ENCODE peak calls at places on chromosomes 3 and 15, in nine cellular contexts. Z is T-helper 2 cell, M is Daoy, P is lower lobe of right lung, Y is NCI-H2107, A is AG08396, F is amygdala, D is kidney, I is AG04450. V is an unnamed sample.

GRCh38 chr3:135908225-135908624 is 57.3 kb upstream of the PPP2R3A start:
- DNase-seq in Z (no peak), M (peak; percentile 83), F (no peak), A (no peak), D (peak; percentile 69), I (no peak), P (no peak), Y (no peak), V (no peak)

GRCh38 chr3:129688310-129688895 is 81.9 kb upstream of the PLXND1 start:
- DNase-seq in P (peak; percentile 61), A (peak; percentile 51), Z (no peak), Y (peak; percentile 74), D (peak; percentile 87), F (peak; percentile 33), I (no peak), M (no peak), V (no peak)

GRCh38 chr3:10283638-10284037 is 9.1 kb downstream of the GHRL start:
- DNase-seq in I (no peak), M (no peak), Y (peak; percentile 26), P (peak; percentile 61), A (no peak), D (peak; percentile 88), Z (no peak), F (no peak), V (peak; percentile 27)

GRCh38 chr3:71129611-71130515 is 453.7 kb downstream of the FOXP1 start:
- DNase-seq in I (no peak), P (no peak), M (no peak), Y (no peak), A (no peak), F (no peak), Z (peak; percentile 74), D (no peak), V (no peak)

GRCh38 chr3:189985938-189986337 is 134.8 kb downstream of the P3H2 start:
- DNase-seq in M (no peak), P (no peak), F (no peak), Y (no peak), D (no peak), Z (no peak), A (no peak), I (no peak), V (no peak)

GRCh38 chr3:78204977-78205376 is 1165.1 kb downstream of the ROBO2 start:
- DNase-seq in Y (no peak), D (no peak), Z (no peak), P (no peak), A (peak; percentile 28), F (no peak), M (no peak), I (peak; percentile 10), V (no peak)

GRCh38 chr3:17905996-17906395 is 163.6 kb upstream of the TBC1D5 start:
- DNase-seq in Y (no peak), P (no peak), I (no peak), M (no peak), D (no peak), A (no peak), Z (peak; percentile 4), F (no peak), V (no peak)

GRCh38 chr3:177419904-177420601 is 222.8 kb upstream of the TBL1XR1 start:
- DNase-seq in D (no peak), F (no peak), P (no peak), A (no peak), Z (peak; percentile 76), I (no peak), Y (no peak), M (no peak), V (no peak)

GRCh38 chr15:96324900-96325299 is 5.6 kb upstream of the NR2F2 start:
- DNase-seq in F (no peak), D (no peak), Y (no peak), I (no peak), A (no peak), P (no peak), M (no peak), Z (no peak), V (no peak)

GRCh38 chr15:69807752-69808151 is 290.0 kb downstream of the TLE3 start:
- DNase-seq in M (peak; percentile 77), P (peak; percentile 64), F (no peak), Y (no peak), A (no peak), Z (no peak), I (no peak), D (no peak), V (no peak)

GRCh38 chr15:31268911-31269784 is 57.5 kb upstream of the KLF13 start:
- DNase-seq in D (peak; percentile 34), I (no peak), M (no peak), Y (peak; percentile 8), A (no peak), F (no peak), Z (no peak), P (no peak), V (peak; percentile 22)

GRCh38 chr15:60392601-60392985 is 5.2 kb downstream of the ANXA2 start:
- DNase-seq in I (no peak), P (no peak), Y (no peak), A (peak; percentile 28), Z (peak; percentile 89), F (no peak), M (peak; percentile 83), D (no peak), V (no peak)

GRCh38 chr15:64141798-64142512 is 9.6 kb upstream of the SNX22 start:
- DNase-seq in Z (no peak), F (no peak), Y (no peak), P (no peak), I (no peak), M (no peak), A (no peak), D (no peak), V (no peak)

GRCh38 chr15:78415284-78415683 is 22.7 kb upstream of the IREB2 start:
- DNase-seq in A (no peak), F (no peak), Y (peak; percentile 38), I (no peak), M (no peak), D (no peak), Z (no peak), P (no peak), V (no peak)

GRCh38 chr3:167184511-167184910 is 195.6 kb downstream of the ZBBX start:
- DNase-seq in P (no peak), M (no peak), Z (no peak), Y (no peak), F (no peak), I (no peak), A (no peak), D (no peak), V (no peak)

GRCh38 chr3:119294889-119295769 is 946 bp downstream of the ARHGAP31 start:
- DNase-seq in I (no peak), D (peak; percentile 84), P (peak; percentile 53), Z (peak; percentile 77), A (peak; percentile 28), F (no peak), Y (no peak), M (peak; percentile 80), V (peak; percentile 60)

V was measured in left lung.